ENCODE peak calls at places on chromosome 20, in nine cellular contexts. H is GM13976; K is posterior vena cava; F is activated naive CD8-positive, alpha-beta T cell treated with anti-CD3 and anti-CD28 coated beads for 36 hours; D is substantia nigra; Z is mucosa of descending colon; Y is neural crest cell; W is iris pigment epithelial cell; C is activated CD8-positive, alpha-beta memory T cell treated with anti-CD3 and anti-CD28 coated beads for 1 hour. M is an unnamed sample.

GRCh38 chr20:34315236-34315635 is 12.1 kb upstream of the AHCY start:
- DNase-seq in W (no peak), H (no peak), D (no peak), F (no peak), Y (no peak), C (no peak), Z (no peak), K (no peak), M (no peak)

GRCh38 chr20:7926767-7927166 is 13.5 kb downstream of the HAO1 start:
- DNase-seq in F (no peak), C (no peak), K (no peak), H (no peak), W (peak), Y (no peak), D (no peak), Z (no peak), M (peak)

GRCh38 chr20:51462566-51463276 is 79.8 kb downstream of the NFATC2 start:
- DNase-seq in C (no peak), D (peak), Y (no peak), H (no peak), K (peak), Z (peak), W (peak), F (no peak), M (no peak)

GRCh38 chr20:59831901-59832240 is 101.6 kb downstream of the SYCP2 start:
- DNase-seq in F (no peak), Z (no peak), H (peak), Y (no peak), D (no peak), C (no peak), W (no peak), K (peak), M (no peak)

GRCh38 chr20:59007758-59008511 is 881 bp upstream of the CTSZ start:
- DNase-seq in F (no peak), K (peak), H (peak), Y (no peak), Z (peak), C (no peak), W (no peak), D (no peak), M (no peak)

GRCh38 chr20:54107600-54108393 is 37.4 kb upstream of the BCAS1 start:
- DNase-seq in K (no peak), W (no peak), Z (no peak), D (no peak), F (no peak), Y (no peak), C (no peak), H (no peak), M (no peak)

GRCh38 chr20:57450419-57450818 is 59.2 kb downstream of the RBM38 start:
- DNase-seq in Z (peak), W (peak), F (no peak), K (peak), D (no peak), C (no peak), H (peak), Y (no peak), M (no peak)

GRCh38 chr20:49951160-49951559 is 15.0 kb downstream of the RNF114 start:
- DNase-seq in Y (no peak), K (no peak), D (no peak), H (no peak), W (peak), Z (no peak), C (no peak), F (no peak), M (peak)

GRCh38 chr20:60589624-60590023 is 631.4 kb downstream of the CDH26 start:
- DNase-seq in K (no peak), C (no peak), Y (peak), H (no peak), Z (no peak), F (no peak), W (no peak), D (no peak), M (no peak)

GRCh38 chr20:48283470-48284110 is 498.3 kb upstream of the SULF2 start:
- DNase-seq in H (no peak), C (no peak), F (no peak), Y (no peak), Z (peak), D (peak), W (peak), K (no peak), M (peak)

GRCh38 chr20:59010995-59011873 is 4.2 kb upstream of the CTSZ start:
- DNase-seq in K (peak), W (peak), Y (no peak), F (no peak), C (no peak), D (no peak), Z (no peak), H (no peak), M (peak)

GRCh38 chr20:23639490-23639958 is 1.8 kb upstream of the CST3 start:
- DNase-seq in Y (no peak), W (no peak), Z (peak), F (no peak), C (no peak), K (no peak), D (no peak), H (no peak), M (no peak)

GRCh38 chr20:4014031-4014474 is 1.3 kb downstream of the RNF24 start:
- DNase-seq in D (no peak), Y (no peak), K (no peak), C (no peak), W (peak), F (no peak), Z (no peak), H (peak), M (peak)

GRCh38 chr20:7195704-7196103 is 428.2 kb downstream of the BMP2 start:
- DNase-seq in C (no peak), Y (no peak), F (no peak), H (no peak), D (no peak), Z (no peak), W (peak), K (no peak), M (peak)

GRCh38 chr20:22807045-22807444 is 222.7 kb upstream of the FOXA2 start:
- DNase-seq in D (no peak), Z (no peak), H (no peak), Y (no peak), W (no peak), C (no peak), K (no peak), F (no peak), M (no peak)

GRCh38 chr20:6831461-6831860 is 64.0 kb downstream of the BMP2 start:
- DNase-seq in Z (no peak), H (no peak), F (no peak), W (no peak), D (no peak), C (no peak), K (no peak), Y (no peak), M (no peak)

GRCh38 chr20:12047838-12048432 is 130.2 kb downstream of the BTBD3 start:
- DNase-seq in C (no peak), H (no peak), W (peak), K (no peak), Y (no peak), F (no peak), Z (no peak), D (no peak), M (peak)

GRCh38 chr20:49852522-49853055 is 40.0 kb downstream of the SLC9A8 start:
- DNase-seq in D (no peak), H (no peak), Z (no peak), Y (no peak), W (peak), K (no peak), F (no peak), C (no peak), M (no peak)

GRCh38 chr20:44761423-44761822 is 15.8 kb downstream of the KCNK15 start:
- DNase-seq in C (no peak), W (no peak), D (no peak), K (no peak), H (no peak), Y (no peak), Z (no peak), F (no peak), M (no peak)

GRCh38 chr20:1710484-1710883 is 52.9 kb upstream of the SIRPG start:
- DNase-seq in D (no peak), F (no peak), Z (no peak), H (no peak), W (no peak), Y (no peak), K (no peak), C (no peak), M (no peak)

GRCh38 chr20:49893242-49894072 is 21.9 kb downstream of the SPATA2 start:
- DNase-seq in Y (no peak), Z (no peak), C (no peak), H (no peak), D (no peak), K (peak), F (no peak), W (no peak), M (no peak)

GRCh38 chr20:44460795-44461141 is 14.9 kb upstream of the TTPAL start:
- DNase-seq in W (peak), H (peak), K (no peak), C (no peak), D (no peak), Z (no peak), Y (no peak), F (no peak), M (no peak)

GRCh38 chr20:24773751-24774201 is 175.3 kb upstream of the CST7 start:
- DNase-seq in W (peak), H (no peak), K (no peak), F (no peak), C (no peak), Y (no peak), Z (no peak), D (no peak), M (peak)

GRCh38 chr20:4151991-4152695 is 136.8 kb upstream of the RNF24 start:
- DNase-seq in H (no peak), W (peak), F (no peak), D (no peak), K (peak), C (no peak), Y (no peak), Z (no peak), M (no peak)

GRCh38 chr20:36061754-36062153 is 92.8 kb upstream of the EPB41L1 start:
- DNase-seq in C (no peak), D (no peak), Z (no peak), K (peak), H (no peak), Y (no peak), F (no peak), W (no peak), M (no peak)

GRCh38 chr20:11459090-11459877 is 458.4 kb upstream of the BTBD3 start:
- DNase-seq in C (no peak), K (no peak), D (no peak), Y (no peak), W (peak), F (no peak), H (no peak), Z (no peak), M (no peak)

GRCh38 chr20:1944345-1945099 is 49.3 kb downstream of the SIRPA start:
- DNase-seq in C (no peak), W (no peak), D (no peak), H (no peak), Z (no peak), Y (no peak), F (no peak), K (no peak), M (no peak)

GRCh38 chr20:13199279-13199678 is 21.8 kb upstream of the ISM1 start:
- DNase-seq in D (no peak), K (no peak), Z (no peak), C (no peak), H (no peak), F (no peak), Y (no peak), W (no peak), M (no peak)

GRCh38 chr20:57613481-57613921 is 6.7 kb downstream of the ZBP1 start:
- DNase-seq in D (no peak), F (no peak), C (no peak), Z (peak), W (no peak), K (peak), H (no peak), Y (no peak), M (no peak)

GRCh38 chr20:31722388-31723281 is at the start of gene BCL2L1:
- DNase-seq in D (peak), H (peak), F (peak), Y (peak), K (peak), Z (peak), W (peak), C (peak), M (peak)

GRCh38 chr20:61923371-61924166 is 142.1 kb downstream of the TAF4 start:
- DNase-seq in Z (no peak), F (no peak), H (no peak), Y (no peak), W (no peak), C (no peak), D (no peak), K (peak), M (no peak)

M was measured in HS-5.